ENCODE peak calls at places on chromosomes 7 and 10, in ten cellular contexts. U is globus pallidus; Z is stimulated activated CD4-positive, alpha-beta T cell treated with anti-CD3 and anti-CD28 coated beads, Interleukin-4, amount 100 ng/mL, for 4 hours; Y is nucleus accumbens; K is HuH-7.5; P is DMS53; S is M059J; E is T1000; F is NCI-H446; L is NCI-H2171 treated with DMSO at 0.1 percent for 48 hours. X is an unnamed sample.

GRCh38 chr10:128186959-128187787 is 61.0 kb upstream of the MKI67 start:
- DNase-seq in U (no peak), E (no peak), S (no peak), P (no peak), F (no peak), L (no peak), Y (peak), K (no peak), Z (peak), X (no peak)

GRCh38 chr10:35639651-35640311 is 2.3 kb downstream of the FZD8 start:
- DNase-seq in F (no peak), E (peak), K (no peak), Y (peak), U (no peak), S (no peak), Z (no peak), L (no peak), P (no peak), X (peak)

GRCh38 chr10:95346715-95347401 is 56.1 kb upstream of the PDLIM1 start:
- DNase-seq in E (peak), Y (no peak), S (peak), F (no peak), P (no peak), Z (no peak), L (no peak), K (peak), U (no peak), X (no peak)

GRCh38 chr10:133592716-133593115 is 27.3 kb upstream of the SYCE1 start:
- DNase-seq in K (no peak), F (no peak), Z (no peak), S (no peak), E (no peak), Y (no peak), L (no peak), P (no peak), U (no peak), X (no peak)

GRCh38 chr7:142506601-142507000 is 242.7 kb upstream of the PRSS1 start:
- DNase-seq in F (no peak), P (no peak), Z (no peak), L (peak), S (no peak), K (no peak), U (no peak), E (no peak), Y (no peak), X (no peak)

GRCh38 chr7:115478426-115478825 is 552.1 kb downstream of the TFEC start:
- DNase-seq in Y (no peak), L (no peak), P (no peak), U (no peak), K (no peak), E (no peak), S (no peak), F (no peak), Z (no peak), X (no peak)

GRCh38 chr7:122883049-122883670 is 3.1 kb downstream of the CADPS2 start:
- DNase-seq in F (no peak), E (no peak), L (no peak), Y (no peak), P (peak), U (no peak), Z (no peak), S (peak), K (no peak), X (no peak)

GRCh38 chr7:100369105-100369504 is 4.2 kb upstream of the PILRA start:
- DNase-seq in L (no peak), Y (peak), K (no peak), F (no peak), E (no peak), Z (no peak), U (peak), S (no peak), P (peak), X (no peak)

GRCh38 chr7:117993377-117994003 is 120.2 kb upstream of the CTTNBP2 start:
- DNase-seq in K (peak), S (peak), L (peak), Z (no peak), F (peak), P (peak), E (no peak), Y (peak), U (peak), X (peak)

GRCh38 chr7:158531661-158532060 is 56.0 kb downstream of the PTPRN2 start:
- DNase-seq in K (no peak), Z (no peak), U (no peak), E (no peak), Y (no peak), L (peak), F (no peak), P (no peak), S (no peak), X (no peak)

GRCh38 chr10:95411635-95412034 is 120.8 kb upstream of the PDLIM1 start:
- DNase-seq in Y (no peak), U (no peak), E (no peak), Z (no peak), F (no peak), L (no peak), P (peak), S (no peak), K (no peak), X (no peak)

GRCh38 chr10:11793762-11794479 is 29.2 kb upstream of the PROSER2 start:
- DNase-seq in P (peak), K (peak), E (peak), U (no peak), L (no peak), Z (no peak), S (peak), Y (no peak), F (no peak), X (peak)

GRCh38 chr7:30971840-30972563 is 8.2 kb downstream of the GHRHR start:
- DNase-seq in Z (no peak), Y (no peak), U (no peak), E (no peak), F (no peak), S (no peak), K (no peak), P (no peak), L (no peak), X (no peak)

GRCh38 chr10:73506491-73506890 is 10.7 kb upstream of the PPP3CB start:
- DNase-seq in E (no peak), U (no peak), Z (no peak), Y (no peak), L (no peak), K (no peak), F (no peak), S (peak), P (no peak), X (no peak)

GRCh38 chr10:86285136-86285790 is 81.3 kb downstream of the GRID1 start:
- DNase-seq in K (no peak), E (no peak), F (no peak), L (no peak), Y (no peak), P (no peak), S (no peak), Z (no peak), U (peak), X (no peak)

GRCh38 chr10:102673961-102674511 is 29.8 kb downstream of the TRIM8 start:
- DNase-seq in K (no peak), F (no peak), Z (peak), E (no peak), S (no peak), P (peak), L (peak), Y (peak), U (peak), X (peak)

GRCh38 chr7:130566168-130566897 is 74.4 kb downstream of the MEST start:
- DNase-seq in Y (no peak), P (no peak), U (no peak), Z (no peak), S (peak), L (no peak), F (no peak), K (no peak), E (no peak), X (peak)

GRCh38 chr7:112036071-112036470 is 170.1 kb downstream of the DOCK4 start:
- DNase-seq in E (no peak), S (peak), K (no peak), Z (no peak), Y (no peak), P (no peak), F (no peak), U (no peak), L (no peak), X (no peak)

GRCh38 chr10:26879744-26880143 is 19.0 kb upstream of the ABI1 start:
- DNase-seq in P (peak), E (no peak), F (no peak), K (no peak), U (peak), Z (no peak), S (no peak), Y (peak), L (no peak), X (no peak)

GRCh38 chr7:99127636-99128035 is 16.3 kb downstream of the SMURF1 start:
- DNase-seq in L (no peak), F (no peak), Y (no peak), E (no peak), P (no peak), K (no peak), U (no peak), Z (no peak), S (no peak), X (no peak)

GRCh38 chr7:35716038-35716803 is 21.3 kb upstream of the HERPUD2 start:
- DNase-seq in L (peak), Y (peak), E (no peak), F (peak), Z (no peak), S (peak), K (no peak), U (peak), P (no peak), X (peak)

GRCh38 chr7:155523168-155523675 is 23.1 kb downstream of the CNPY1 start:
- DNase-seq in K (no peak), F (no peak), P (no peak), U (no peak), E (no peak), S (no peak), L (no peak), Z (no peak), Y (no peak), X (no peak)

GRCh38 chr7:156461881-156462665 is 178.5 kb upstream of the RNF32 start:
- DNase-seq in P (no peak), E (no peak), S (no peak), F (no peak), Y (no peak), Z (no peak), U (no peak), K (no peak), L (no peak), X (no peak)

GRCh38 chr10:95245425-95246055 is 45.3 kb downstream of the PDLIM1 start:
- DNase-seq in S (no peak), Z (no peak), E (no peak), K (no peak), L (peak), F (no peak), Y (no peak), P (no peak), U (no peak), X (no peak)

GRCh38 chr7:28409716-28410627 is 2.3 kb upstream of the CREB5 start:
- DNase-seq in Y (peak), P (peak), Z (no peak), E (no peak), K (peak), S (peak), U (no peak), F (no peak), L (peak), X (peak)

X was measured in brain microvascular endothelial cell.